ENCODE peak calls at places on chromosomes 4 and X, in nine cellular contexts. One of them, this sample, is unnamed.

GRCh38 chr4:2042947-2043395 is 16.2 kb upstream of the NAT8L start:
- DNase-seq in Peyer's patch: no peak
- DNase-seq in breast epithelium: no peak
- DNase-seq in right lobe of liver: no peak
- DNase-seq in esophagus squamous epithelium: no peak
- DNase-seq in adrenal gland: no peak
- DNase-seq in heart left ventricle: no peak
- DNase-seq in IMR-90: no peak
- DNase-seq in ovary: no peak
- DNase-seq in this sample: no peak

GRCh38 chrX:69808375-69808774 is 192.5 kb downstream of the EDA start:
- DNase-seq in Peyer's patch: no peak
- DNase-seq in IMR-90: no peak
- DNase-seq in breast epithelium: no peak
- DNase-seq in heart left ventricle: no peak
- DNase-seq in right lobe of liver: no peak
- DNase-seq in adrenal gland: no peak
- DNase-seq in esophagus squamous epithelium: no peak
- DNase-seq in ovary: no peak
- DNase-seq in this sample: no peak

GRCh38 chr4:566508-567295 is 9.4 kb downstream of the TMEM271 start:
- DNase-seq in ovary: no peak
- DNase-seq in IMR-90: peak
- DNase-seq in right lobe of liver: no peak
- DNase-seq in breast epithelium: no peak
- DNase-seq in heart left ventricle: no peak
- DNase-seq in esophagus squamous epithelium: no peak
- DNase-seq in adrenal gland: no peak
- DNase-seq in Peyer's patch: no peak
- DNase-seq in this sample: no peak

GRCh38 chr4:10092481-10093272 is 23.9 kb downstream of the WDR1 start:
- DNase-seq in Peyer's patch: no peak
- DNase-seq in right lobe of liver: no peak
- DNase-seq in esophagus squamous epithelium: no peak
- DNase-seq in adrenal gland: no peak
- DNase-seq in ovary: no peak
- DNase-seq in breast epithelium: no peak
- DNase-seq in heart left ventricle: peak
- DNase-seq in IMR-90: no peak
- DNase-seq in this sample: no peak

GRCh38 chr4:40769266-40769665 is 19.5 kb downstream of the NSUN7 start:
- DNase-seq in esophagus squamous epithelium: no peak
- DNase-seq in heart left ventricle: no peak
- DNase-seq in ovary: no peak
- DNase-seq in adrenal gland: no peak
- DNase-seq in breast epithelium: no peak
- DNase-seq in Peyer's patch: no peak
- DNase-seq in IMR-90: peak
- DNase-seq in right lobe of liver: no peak
- DNase-seq in this sample: no peak

GRCh38 chrX:45622538-45622937 is 421.9 kb upstream of the DIPK2B start:
- DNase-seq in heart left ventricle: no peak
- DNase-seq in IMR-90: peak
- DNase-seq in adrenal gland: no peak
- DNase-seq in esophagus squamous epithelium: no peak
- DNase-seq in breast epithelium: no peak
- DNase-seq in Peyer's patch: no peak
- DNase-seq in ovary: no peak
- DNase-seq in right lobe of liver: no peak
- DNase-seq in this sample: no peak

GRCh38 chrX:132292753-132293152 is 73.5 kb upstream of the RAP2C start:
- DNase-seq in Peyer's patch: no peak
- DNase-seq in adrenal gland: peak
- DNase-seq in IMR-90: peak
- DNase-seq in ovary: no peak
- DNase-seq in heart left ventricle: no peak
- DNase-seq in esophagus squamous epithelium: no peak
- DNase-seq in right lobe of liver: no peak
- DNase-seq in breast epithelium: no peak
- DNase-seq in this sample: peak

GRCh38 chr4:186981161-186981560 is 257.5 kb upstream of the FAT1 start:
- DNase-seq in ovary: no peak
- DNase-seq in IMR-90: peak
- DNase-seq in breast epithelium: no peak
- DNase-seq in esophagus squamous epithelium: no peak
- DNase-seq in adrenal gland: no peak
- DNase-seq in heart left ventricle: no peak
- DNase-seq in right lobe of liver: no peak
- DNase-seq in Peyer's patch: no peak
- DNase-seq in this sample: no peak

GRCh38 chrX:56943264-56943663 is 52.1 kb downstream of the SPIN3 start:
- DNase-seq in heart left ventricle: no peak
- DNase-seq in breast epithelium: no peak
- DNase-seq in adrenal gland: no peak
- DNase-seq in Peyer's patch: no peak
- DNase-seq in esophagus squamous epithelium: no peak
- DNase-seq in right lobe of liver: no peak
- DNase-seq in IMR-90: no peak
- DNase-seq in ovary: no peak
- DNase-seq in this sample: no peak

GRCh38 chr4:6192245-6192644 is 8.1 kb downstream of the JAKMIP1 start:
- DNase-seq in heart left ventricle: no peak
- DNase-seq in IMR-90: no peak
- DNase-seq in ovary: no peak
- DNase-seq in right lobe of liver: no peak
- DNase-seq in Peyer's patch: no peak
- DNase-seq in breast epithelium: no peak
- DNase-seq in adrenal gland: no peak
- DNase-seq in esophagus squamous epithelium: no peak
- DNase-seq in this sample: no peak

GRCh38 chrX:137430301-137430700 is 135.6 kb upstream of the ZIC3 start:
- DNase-seq in ovary: no peak
- DNase-seq in breast epithelium: no peak
- DNase-seq in adrenal gland: no peak
- DNase-seq in IMR-90: no peak
- DNase-seq in esophagus squamous epithelium: no peak
- DNase-seq in Peyer's patch: no peak
- DNase-seq in heart left ventricle: no peak
- DNase-seq in right lobe of liver: no peak
- DNase-seq in this sample: no peak
- H3K4me3 ChIP-seq in ovary: no peak
- H3K4me3 ChIP-seq in breast epithelium: no peak
- H3K4me3 ChIP-seq in adrenal gland: no peak
- H3K4me3 ChIP-seq in IMR-90: no peak
- H3K4me3 ChIP-seq in esophagus squamous epithelium: no peak
- H3K4me3 ChIP-seq in Peyer's patch: no peak
- H3K4me3 ChIP-seq in heart left ventricle: no peak
- H3K4me3 ChIP-seq in right lobe of liver: no peak
- H3K4me3 ChIP-seq in this sample: no peak

DNA sequence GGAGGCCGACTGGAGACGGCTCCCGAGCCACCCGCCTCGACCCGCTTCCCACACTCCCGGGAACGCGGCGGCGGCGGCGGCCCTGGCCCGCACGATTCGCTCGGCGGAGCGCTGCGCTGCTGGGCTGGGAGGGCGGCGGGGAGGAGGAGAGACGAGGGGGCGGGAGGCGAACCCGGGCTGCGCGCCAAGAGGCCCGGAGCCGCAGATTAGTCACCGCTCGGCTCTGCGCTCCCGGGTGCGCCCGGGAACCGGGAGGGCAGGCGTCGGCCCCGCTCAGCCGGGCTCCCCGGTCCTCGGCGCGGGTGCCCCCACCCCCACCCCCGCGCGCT is 11.2 kb upstream of the BCOR start:
- DNase-seq in Peyer's patch: peak
- DNase-seq in ovary: peak
- DNase-seq in heart left ventricle: peak
- DNase-seq in IMR-90: peak
- DNase-seq in adrenal gland: peak
- DNase-seq in esophagus squamous epithelium: no peak
- DNase-seq in right lobe of liver: peak
- DNase-seq in breast epithelium: no peak
- DNase-seq in this sample: peak
- TF ChIP-seq POLR2A in Peyer's patch: peak
- TF ChIP-seq POLR2A in ovary: peak
- TF ChIP-seq POLR2A in heart left ventricle: peak
- TF ChIP-seq POLR2A in IMR-90: no peak
- TF ChIP-seq POLR2A in adrenal gland: peak
- TF ChIP-seq POLR2A in esophagus squamous epithelium: no peak
- TF ChIP-seq POLR2A in right lobe of liver: peak
- TF ChIP-seq POLR2A in breast epithelium: no peak
- TF ChIP-seq POLR2A in this sample: no peak

DNA sequence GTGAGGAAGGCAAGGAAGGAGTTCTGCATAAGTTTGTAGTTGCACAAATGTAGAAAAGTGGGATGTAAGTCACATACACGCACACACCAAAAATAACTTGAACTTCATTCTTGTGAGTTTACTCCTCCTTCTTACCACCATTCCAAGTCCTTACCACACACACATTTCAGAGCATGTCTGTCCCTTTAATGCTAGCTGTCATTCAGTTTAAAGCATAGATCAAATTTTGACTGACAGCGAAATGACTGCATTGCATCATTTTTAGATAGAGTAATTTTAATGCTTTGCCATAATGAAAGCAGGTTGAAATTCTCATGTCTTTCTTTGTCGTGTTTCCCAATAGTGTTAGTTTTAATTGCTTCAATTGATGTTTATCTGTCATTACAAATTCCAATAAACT is 629.6 kb upstream of the HTR2C start:
- DNase-seq in right lobe of liver: no peak
- DNase-seq in ovary: no peak
- DNase-seq in Peyer's patch: no peak
- DNase-seq in breast epithelium: no peak
- DNase-seq in esophagus squamous epithelium: no peak
- DNase-seq in heart left ventricle: no peak
- DNase-seq in IMR-90: no peak
- DNase-seq in adrenal gland: no peak
- DNase-seq in this sample: no peak
- H3K27ac ChIP-seq in right lobe of liver: no peak
- H3K27ac ChIP-seq in ovary: no peak
- H3K27ac ChIP-seq in Peyer's patch: no peak
- H3K27ac ChIP-seq in breast epithelium: no peak
- H3K27ac ChIP-seq in esophagus squamous epithelium: no peak
- H3K27ac ChIP-seq in heart left ventricle: no peak
- H3K27ac ChIP-seq in IMR-90: no peak
- H3K27ac ChIP-seq in adrenal gland: no peak
- H3K27ac ChIP-seq in this sample: no peak

GRCh38 chr4:137376312-137376711 is 156.0 kb downstream of the PCDH18 start:
- DNase-seq in esophagus squamous epithelium: no peak
- DNase-seq in adrenal gland: no peak
- DNase-seq in right lobe of liver: no peak
- DNase-seq in breast epithelium: no peak
- DNase-seq in ovary: no peak
- DNase-seq in heart left ventricle: no peak
- DNase-seq in IMR-90: no peak
- DNase-seq in Peyer's patch: no peak
- DNase-seq in this sample: no peak

GRCh38 chr4:137384476-137384875 is 147.8 kb downstream of the PCDH18 start:
- DNase-seq in esophagus squamous epithelium: no peak
- DNase-seq in IMR-90: no peak
- DNase-seq in right lobe of liver: no peak
- DNase-seq in breast epithelium: no peak
- DNase-seq in heart left ventricle: no peak
- DNase-seq in ovary: no peak
- DNase-seq in Peyer's patch: no peak
- DNase-seq in adrenal gland: no peak
- DNase-seq in this sample: no peak

GRCh38 chr4:137375111-137375850 is 157.0 kb downstream of the PCDH18 start:
- DNase-seq in esophagus squamous epithelium: no peak
- DNase-seq in heart left ventricle: no peak
- DNase-seq in breast epithelium: no peak
- DNase-seq in Peyer's patch: no peak
- DNase-seq in adrenal gland: no peak
- DNase-seq in right lobe of liver: no peak
- DNase-seq in IMR-90: no peak
- DNase-seq in ovary: no peak
- DNase-seq in this sample: no peak

GRCh38 chr4:137378393-137379290 is 153.7 kb downstream of the PCDH18 start:
- DNase-seq in Peyer's patch: no peak
- DNase-seq in adrenal gland: no peak
- DNase-seq in esophagus squamous epithelium: no peak
- DNase-seq in breast epithelium: no peak
- DNase-seq in heart left ventricle: no peak
- DNase-seq in right lobe of liver: no peak
- DNase-seq in IMR-90: no peak
- DNase-seq in ovary: no peak
- DNase-seq in this sample: no peak
- H3K4me3 ChIP-seq in Peyer's patch: no peak
- H3K4me3 ChIP-seq in adrenal gland: no peak
- H3K4me3 ChIP-seq in esophagus squamous epithelium: no peak
- H3K4me3 ChIP-seq in breast epithelium: no peak
- H3K4me3 ChIP-seq in heart left ventricle: no peak
- H3K4me3 ChIP-seq in right lobe of liver: no peak
- H3K4me3 ChIP-seq in IMR-90: no peak
- H3K4me3 ChIP-seq in ovary: no peak
- H3K4me3 ChIP-seq in this sample: no peak

GRCh38 chr4:185182196-185182595 is 21.6 kb downstream of the CFAP97 start:
- DNase-seq in right lobe of liver: no peak
- DNase-seq in Peyer's patch: no peak
- DNase-seq in adrenal gland: no peak
- DNase-seq in breast epithelium: no peak
- DNase-seq in IMR-90: no peak
- DNase-seq in ovary: no peak
- DNase-seq in heart left ventricle: no peak
- DNase-seq in esophagus squamous epithelium: no peak
- DNase-seq in this sample: no peak
- TF ChIP-seq POLR2A in right lobe of liver: no peak
- TF ChIP-seq POLR2A in Peyer's patch: no peak
- TF ChIP-seq POLR2A in adrenal gland: no peak
- TF ChIP-seq POLR2A in breast epithelium: no peak
- TF ChIP-seq POLR2A in IMR-90: no peak
- TF ChIP-seq POLR2A in ovary: no peak
- TF ChIP-seq POLR2A in heart left ventricle: no peak
- TF ChIP-seq POLR2A in esophagus squamous epithelium: no peak
- TF ChIP-seq POLR2A in this sample: no peak

This sample was measured in uterus.